ENCODE peak calls at places on chromosomes 13 and 19, in eight cellular contexts. B, W, P, X, V, R, K and N are unnamed samples.

GRCh38 chr13:49958321-49958720 is 22.2 kb upstream of the SPRYD7 start:
- DNase-seq in K (no peak), V (peak; percentile 11), X (no peak), P (no peak), B (no peak), W (no peak), R (no peak), N (no peak)

GRCh38 chr19:3537438-3538240 is 1.3 kb upstream of the TEKTIP1 start:
- DNase-seq in X (no peak), P (no peak), V (no peak), R (no peak), W (no peak), B (no peak), K (no peak), N (no peak)

GRCh38 chr19:4988770-4989251 is 19.9 kb downstream of the KDM4B start:
- DNase-seq in X (peak; percentile 85), V (peak; percentile 88), B (no peak), K (peak; percentile 91), P (no peak), W (peak; percentile 36), R (no peak), N (no peak)

GRCh38 chr19:51637362-51637978 is 7.3 kb upstream of the SIGLEC5 start:
- DNase-seq in P (no peak), B (no peak), X (no peak), K (no peak), V (no peak), R (peak; percentile 3), W (no peak), N (no peak)

GRCh38 chr19:53991224-53992113 is at the start of gene CACNG6:
- DNase-seq in K (peak; percentile 74), R (no peak), P (no peak), B (no peak), X (no peak), W (no peak), V (no peak), N (no peak)

GRCh38 chr19:49552749-49553148 is 24.9 kb downstream of the RCN3 start:
- DNase-seq in W (no peak), K (no peak), R (no peak), V (no peak), B (no peak), P (no peak), X (no peak), N (no peak)

GRCh38 chr13:95608640-95609280 is 35.7 kb downstream of the DZIP1 start:
- DNase-seq in X (no peak), R (no peak), W (no peak), K (no peak), V (no peak), B (no peak), P (no peak), N (no peak)

GRCh38 chr19:45663800-45664199 is 4.2 kb upstream of the GIPR start:
- DNase-seq in V (no peak), P (no peak), X (no peak), B (no peak), R (no peak), K (no peak), W (no peak), N (no peak)

GRCh38 chr13:50901701-50902100 is 7.9 kb upstream of the RNASEH2B start:
- DNase-seq in X (peak; percentile 51), V (no peak), R (no peak), W (no peak), K (no peak), B (no peak), P (no peak), N (no peak)

GRCh38 chr19:3762501-3763459 is at the start of gene MRPL54:
- DNase-seq in V (peak; percentile 99), K (peak; percentile 100), P (peak; percentile 98), R (peak; percentile 99), W (peak; percentile 97), B (peak; percentile 98), X (peak; percentile 99), N (peak; percentile 97)

GRCh38 chr19:33241530-33242101 is 16.0 kb upstream of the SLC7A10 start:
- DNase-seq in K (peak; percentile 36), R (no peak), W (no peak), P (no peak), B (no peak), X (peak; percentile 28), V (no peak), N (no peak)

GRCh38 chr13:79003989-79004550 is 345.1 kb upstream of the OBI1 start:
- DNase-seq in B (no peak), R (no peak), X (no peak), K (no peak), W (no peak), P (no peak), V (no peak), N (no peak)

GRCh38 chr13:103839460-103839859 is 773.2 kb upstream of the SLC10A2 start:
- DNase-seq in B (no peak), V (no peak), P (no peak), K (no peak), R (peak; percentile 98), X (no peak), W (no peak), N (no peak)

GRCh38 chr19:45340899-45341453 is 426 bp downstream of the KLC3 start:
- DNase-seq in K (no peak), P (no peak), R (no peak), V (peak; percentile 8), X (no peak), B (no peak), W (no peak), N (no peak)

GRCh38 chr19:13817018-13817614 is 21.9 kb downstream of the ZSWIM4 start:
- DNase-seq in R (no peak), X (no peak), V (no peak), B (peak; percentile 71), W (peak; percentile 93), P (no peak), K (peak; percentile 34), N (no peak)

GRCh38 chr19:32743021-32743420 is 23.5 kb downstream of the TDRD12 start:
- DNase-seq in P (no peak), X (no peak), W (no peak), V (no peak), K (no peak), B (no peak), R (no peak), N (no peak)

GRCh38 chr13:20672772-20673171 is 30.7 kb upstream of the IL17D start:
- DNase-seq in W (no peak), V (peak; percentile 28), B (no peak), X (no peak), K (no peak), P (no peak), R (no peak), N (no peak)

GRCh38 chr19:7076151-7076550 is 6.6 kb downstream of the ZNF557 start:
- DNase-seq in V (no peak), B (no peak), P (no peak), R (no peak), K (no peak), X (no peak), W (no peak), N (no peak)

GRCh38 chr13:109840201-109840892 is 54.0 kb upstream of the IRS2 start:
- DNase-seq in R (no peak), K (peak; percentile 71), V (peak; percentile 56), B (no peak), W (no peak), X (no peak), P (no peak), N (no peak)

GRCh38 chr19:53507523-53508442 is 30.2 kb upstream of the ZNF331 start:
- DNase-seq in X (no peak), W (no peak), B (no peak), P (no peak), R (no peak), V (peak; percentile 41), K (peak; percentile 74), N (no peak)

GRCh38 chr19:49200238-49200862 is 42.8 kb downstream of the TRPM4 start:
- DNase-seq in W (no peak), X (no peak), R (no peak), P (no peak), K (no peak), B (no peak), V (no peak), N (no peak)

GRCh38 chr19:42553292-42554045 is 25.2 kb upstream of the CEACAM1 start:
- DNase-seq in R (no peak), P (no peak), X (no peak), B (no peak), W (no peak), V (peak; percentile 67), K (peak; percentile 43), N (no peak)

GRCh38 chr13:40508112-40508511 is 158.3 kb downstream of the FOXO1 start:
- DNase-seq in W (no peak), P (no peak), V (no peak), B (no peak), X (no peak), K (peak; percentile 62), R (no peak), N (no peak)

GRCh38 chr13:25118371-25118770 is 22.4 kb downstream of the PABPC3 start:
- DNase-seq in B (no peak), K (no peak), W (no peak), R (no peak), X (no peak), P (no peak), V (no peak), N (no peak)

GRCh38 chr19:19341026-19341425 is 20.4 kb downstream of the MAU2 start:
- DNase-seq in V (no peak), B (no peak), X (no peak), R (no peak), K (no peak), P (no peak), W (no peak), N (no peak)

GRCh38 chr19:5156231-5156986 is 184.2 kb downstream of the PTPRS start:
- DNase-seq in W (no peak), P (no peak), X (no peak), K (no peak), V (no peak), R (no peak), B (no peak), N (no peak)

GRCh38 chr13:100525453-100526298 is 62.9 kb downstream of the GGACT start:
- DNase-seq in P (no peak), W (no peak), K (no peak), X (no peak), V (no peak), B (no peak), R (no peak), N (no peak)

GRCh38 chr19:50796128-50796633 is 6.0 kb downstream of the ACP4 start:
- DNase-seq in B (no peak), W (no peak), K (no peak), R (peak; percentile 35), X (no peak), P (no peak), V (no peak), N (no peak)

GRCh38 chr19:6060600-6061391 is 49.5 kb downstream of the RFX2 start:
- DNase-seq in V (peak; percentile 16), W (no peak), K (peak; percentile 94), B (no peak), R (peak; percentile 65), P (no peak), X (no peak), N (no peak)

GRCh38 chr19:10826846-10827245 is 9.2 kb downstream of the TMED1 start:
- DNase-seq in R (no peak), K (no peak), X (no peak), B (no peak), V (no peak), P (no peak), W (no peak), N (no peak)

GRCh38 chr13:74771964-74772363 is 637.8 kb upstream of the KLF12 start:
- DNase-seq in V (peak; percentile 87), P (no peak), B (no peak), X (no peak), R (no peak), K (no peak), W (no peak), N (no peak)

GRCh38 chr19:41698746-41699230 is 9.6 kb upstream of the CEACAM5 start:
- DNase-seq in P (no peak), B (no peak), R (no peak), V (no peak), W (no peak), K (no peak), X (no peak), N (no peak)

GRCh38 chr19:2728783-2729387 is 7.7 kb upstream of the DIRAS1 start:
- DNase-seq in X (no peak), B (no peak), P (no peak), V (no peak), W (no peak), R (no peak), K (no peak), N (no peak)

GRCh38 chr19:20565321-20566018 is at the start of gene ZNF737:
- DNase-seq in W (peak; percentile 98), P (peak; percentile 95), X (peak; percentile 96), V (peak; percentile 91), K (peak; percentile 90), R (peak; percentile 90), B (peak; percentile 96), N (peak; percentile 95)